ENCODE peak calls at places on chromosomes 11 and 22, in ten cellular contexts. D is activated CD4-positive, CD25-positive, alpha-beta regulatory T cell; N is mesendoderm; Y is dermis blood vessel endothelial cell; P is kidney; B is hepatic stellate cell; U is HS-5; R is NB4; E is GM12891; O is NCI-H1417. F is an unnamed sample.

GRCh38 chr22:50612715-50613221 is 12.2 kb downstream of the MAPK8IP2 start:
- DNase-seq in D (no peak), N (peak; percentile 48), Y (no peak), P (no peak), B (no peak), U (no peak), R (no peak), E (no peak), O (no peak), F (no peak)

GRCh38 chr22:43110927-43111623 is 525 bp downstream of the BIK start:
- DNase-seq in D (no peak), N (no peak), Y (no peak), P (no peak), B (no peak), U (no peak), R (peak; percentile 46), E (peak; percentile 55), O (peak; percentile 36), F (peak; percentile 55)

GRCh38 chr11:120385110-120385509 is 48.9 kb downstream of the ARHGEF12 start:
- DNase-seq in D (no peak), N (peak; percentile 80), Y (no peak), P (no peak), B (peak; percentile 21), U (no peak), R (no peak), E (no peak), O (no peak), F (no peak)

GRCh38 chr11:727281-727701 is 20.0 kb upstream of the TALDO1 start:
- DNase-seq in D (no peak), N (no peak), Y (no peak), P (peak; percentile 74), B (no peak), U (no peak), R (no peak), E (no peak), O (no peak), F (peak; percentile 27)

GRCh38 chr11:63508009-63508408 is 2.1 kb downstream of the LGALS12 start:
- DNase-seq in D (no peak), N (peak; percentile 96), Y (peak; percentile 24), P (no peak), B (peak; percentile 30), U (no peak), R (peak; percentile 89), E (no peak), O (no peak), F (peak; percentile 60)

GRCh38 chr11:14237333-14237988 is 121.5 kb downstream of the RRAS2 start:
- DNase-seq in D (no peak), N (no peak), Y (no peak), P (no peak), B (no peak), U (no peak), R (peak; percentile 20), E (peak; percentile 64), O (no peak), F (no peak)

GRCh38 chr11:43504316-43504950 is 145.7 kb downstream of the TTC17 start:
- DNase-seq in D (no peak), N (peak; percentile 60), Y (peak; percentile 41), P (no peak), B (no peak), U (no peak), R (peak; percentile 23), E (no peak), O (no peak), F (no peak)

GRCh38 chr11:32033491-32033890 is 57.4 kb upstream of the RCN1 start:
- DNase-seq in D (no peak), N (no peak), Y (no peak), P (no peak), B (no peak), U (no peak), R (no peak), E (no peak), O (no peak), F (no peak)

GRCh38 chr22:36466258-36466657 is 15.2 kb downstream of the TXN2 start:
- DNase-seq in D (no peak), N (no peak), Y (no peak), P (no peak), B (no peak), U (no peak), R (no peak), E (no peak), O (no peak), F (no peak)

GRCh38 chr11:99246199-99246598 is 225.4 kb downstream of the CNTN5 start:
- DNase-seq in D (no peak), N (no peak), Y (no peak), P (no peak), B (no peak), U (no peak), R (no peak), E (no peak), O (no peak), F (no peak)

GRCh38 chr11:108370315-108370714 is 97.0 kb downstream of the C11orf65 start:
- DNase-seq in D (no peak), N (no peak), Y (no peak), P (no peak), B (no peak), U (no peak), R (no peak), E (no peak), O (no peak), F (no peak)

GRCh38 chr11:81673001-81673400 is 1060.7 kb downstream of the FAM181B start:
- DNase-seq in D (no peak), N (peak; percentile 30), Y (no peak), P (no peak), B (no peak), U (peak; percentile 63), R (no peak), E (no peak), O (no peak), F (no peak)

GRCh38 chr22:24542641-24543040 is 12.3 kb downstream of the GUCD1 start:
- DNase-seq in D (no peak), N (no peak), Y (no peak), P (no peak), B (no peak), U (no peak), R (no peak), E (no peak), O (no peak), F (peak; percentile 72)

GRCh38 chr22:20062766-20063083 is 17.3 kb upstream of the DGCR8 start:
- DNase-seq in D (no peak), N (no peak), Y (peak; percentile 88), P (no peak), B (no peak), U (peak; percentile 9), R (no peak), E (no peak), O (no peak), F (no peak)

F was measured in left ventricle myocardium superior.